ENCODE peak calls at places on chromosomes 16 and 17, in four cellular contexts. One of them, this sample, is unnamed.

GRCh38 chr17:72506773-72507172 is 386.0 kb downstream of the SOX9 start:
- DNase-seq in heart left ventricle: no peak
- DNase-seq in suprapubic skin: no peak
- DNase-seq in body of pancreas: no peak
- DNase-seq in this sample: no peak

GRCh38 chr17:66476014-66476413 is 173.6 kb downstream of the PRKCA start:
- DNase-seq in suprapubic skin: no peak
- DNase-seq in body of pancreas: no peak
- DNase-seq in heart left ventricle: no peak
- DNase-seq in this sample: no peak

GRCh38 chr16:89018605-89019158 is 41.7 kb upstream of the CBFA2T3 start:
- DNase-seq in heart left ventricle: no peak
- DNase-seq in suprapubic skin: peak
- DNase-seq in body of pancreas: no peak
- DNase-seq in this sample: no peak

GRCh38 chr16:610513-611381 is 20.0 kb upstream of the WFIKKN1 start:
- DNase-seq in suprapubic skin: peak
- DNase-seq in body of pancreas: peak
- DNase-seq in heart left ventricle: peak
- DNase-seq in this sample: no peak

GRCh38 chr17:48513097-48513496 is 17.7 kb downstream of the HOXB1 start:
- DNase-seq in heart left ventricle: no peak
- DNase-seq in body of pancreas: no peak
- DNase-seq in suprapubic skin: no peak
- DNase-seq in this sample: no peak

GRCh38 chr17:9676742-9677387 is 31.5 kb downstream of the USP43 start:
- DNase-seq in heart left ventricle: no peak
- DNase-seq in body of pancreas: no peak
- DNase-seq in suprapubic skin: no peak
- DNase-seq in this sample: no peak

GRCh38 chr16:17470002-17470870 is 524 bp downstream of the XYLT1 start:
- DNase-seq in heart left ventricle: no peak
- DNase-seq in body of pancreas: no peak
- DNase-seq in suprapubic skin: no peak
- DNase-seq in this sample: no peak

GRCh38 chr17:8004899-8005298 is 2.5 kb downstream of the GUCY2D start:
- DNase-seq in body of pancreas: no peak
- DNase-seq in suprapubic skin: no peak
- DNase-seq in heart left ventricle: no peak
- DNase-seq in this sample: no peak

GRCh38 chr17:40313660-40314556 is 4.9 kb downstream of the RARA start:
- DNase-seq in heart left ventricle: no peak
- DNase-seq in body of pancreas: no peak
- DNase-seq in suprapubic skin: peak
- DNase-seq in this sample: no peak

GRCh38 chr16:3431779-3432219 is 11.5 kb downstream of the ZNF597 start:
- DNase-seq in body of pancreas: peak
- DNase-seq in heart left ventricle: peak
- DNase-seq in suprapubic skin: no peak
- DNase-seq in this sample: no peak

GRCh38 chr16:47905771-47906170 is 250.0 kb downstream of the ABCC12 start:
- DNase-seq in body of pancreas: no peak
- DNase-seq in heart left ventricle: no peak
- DNase-seq in suprapubic skin: no peak
- DNase-seq in this sample: no peak

GRCh38 chr16:80974649-80975376 is 31.9 kb downstream of the CMC2 start:
- DNase-seq in heart left ventricle: no peak
- DNase-seq in suprapubic skin: no peak
- DNase-seq in body of pancreas: no peak
- DNase-seq in this sample: no peak

GRCh38 chr17:58331815-58332719 is 3.5 kb upstream of the TSPOAP1 start:
- DNase-seq in body of pancreas: peak
- DNase-seq in heart left ventricle: peak
- DNase-seq in suprapubic skin: no peak
- DNase-seq in this sample: no peak

GRCh38 chr17:75750661-75751423 is 14.2 kb downstream of the GALK1 start:
- DNase-seq in suprapubic skin: no peak
- DNase-seq in heart left ventricle: no peak
- DNase-seq in body of pancreas: no peak
- DNase-seq in this sample: no peak

GRCh38 chr17:78736526-78737079 is 45.5 kb downstream of the CYTH1 start:
- DNase-seq in body of pancreas: peak
- DNase-seq in heart left ventricle: peak
- DNase-seq in suprapubic skin: peak
- DNase-seq in this sample: no peak

GRCh38 chr17:74104921-74105320 is 98.6 kb upstream of the RPL38 start:
- DNase-seq in heart left ventricle: no peak
- DNase-seq in body of pancreas: no peak
- DNase-seq in suprapubic skin: no peak
- DNase-seq in this sample: no peak

DNA sequence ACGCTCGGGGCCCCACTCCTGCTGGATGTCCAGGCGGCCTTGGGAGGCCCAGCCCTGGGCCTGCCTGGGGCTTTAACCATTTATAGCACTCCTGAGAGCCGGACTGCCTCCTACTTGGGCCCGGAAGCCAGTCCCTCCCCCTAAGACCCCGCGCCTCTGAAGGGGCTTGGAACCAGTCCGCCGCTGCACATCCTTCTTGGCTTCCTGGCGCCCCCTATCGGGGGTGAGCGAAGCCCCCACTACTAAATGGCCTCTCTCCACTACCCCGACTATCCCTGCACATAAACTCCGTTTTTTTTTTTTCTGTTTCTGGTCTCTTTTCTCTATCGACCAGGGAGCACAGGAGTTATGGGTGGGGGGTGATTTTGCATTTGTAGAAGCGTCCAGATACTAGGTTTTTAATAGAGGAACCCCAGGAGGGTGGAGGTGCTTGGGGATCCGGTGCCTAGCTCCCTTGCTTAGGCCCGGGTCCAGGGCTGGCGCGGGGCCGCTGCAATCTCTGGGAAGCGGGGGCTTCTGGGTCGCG is 633 bp upstream of the NOL3 start:
- DNase-seq in suprapubic skin: no peak
- DNase-seq in heart left ventricle: no peak
- DNase-seq in body of pancreas: no peak
- DNase-seq in this sample: no peak
- TF ChIP-seq CTCF in suprapubic skin: peak
- TF ChIP-seq CTCF in heart left ventricle: peak
- TF ChIP-seq CTCF in body of pancreas: no peak
- TF ChIP-seq CTCF in this sample: no peak

GRCh38 chr16:87951550-87952538 is 610 bp downstream of the BANP start:
- DNase-seq in suprapubic skin: no peak
- DNase-seq in body of pancreas: no peak
- DNase-seq in heart left ventricle: no peak
- DNase-seq in this sample: no peak
- TF ChIP-seq CTCF in suprapubic skin: no peak
- TF ChIP-seq CTCF in body of pancreas: no peak
- TF ChIP-seq CTCF in heart left ventricle: no peak
- TF ChIP-seq CTCF in this sample: no peak

DNA sequence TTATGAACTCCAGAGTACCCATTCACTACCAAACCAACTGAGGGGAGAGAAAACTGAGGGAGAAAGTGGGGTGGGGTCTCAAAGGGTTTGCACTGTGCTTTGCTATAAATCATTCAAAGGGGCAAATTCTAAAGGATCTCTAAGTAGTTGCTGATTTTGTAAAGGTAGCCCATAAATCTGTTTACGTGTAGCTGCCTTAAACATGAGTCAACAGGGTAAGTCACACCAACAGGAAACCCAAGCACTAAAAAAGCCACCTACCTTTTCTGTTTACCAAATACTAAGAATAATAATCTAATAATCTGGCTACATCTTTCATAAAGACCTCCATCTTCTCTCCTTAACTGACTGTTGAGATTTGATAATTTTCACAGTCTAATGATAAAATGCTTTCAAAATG is 8.4 kb upstream of the HSBP1 start:
- DNase-seq in heart left ventricle: no peak
- DNase-seq in body of pancreas: no peak
- DNase-seq in suprapubic skin: no peak
- DNase-seq in this sample: no peak
- TF ChIP-seq CTCF in heart left ventricle: no peak
- TF ChIP-seq CTCF in body of pancreas: no peak
- TF ChIP-seq CTCF in suprapubic skin: no peak
- TF ChIP-seq CTCF in this sample: no peak

DNA sequence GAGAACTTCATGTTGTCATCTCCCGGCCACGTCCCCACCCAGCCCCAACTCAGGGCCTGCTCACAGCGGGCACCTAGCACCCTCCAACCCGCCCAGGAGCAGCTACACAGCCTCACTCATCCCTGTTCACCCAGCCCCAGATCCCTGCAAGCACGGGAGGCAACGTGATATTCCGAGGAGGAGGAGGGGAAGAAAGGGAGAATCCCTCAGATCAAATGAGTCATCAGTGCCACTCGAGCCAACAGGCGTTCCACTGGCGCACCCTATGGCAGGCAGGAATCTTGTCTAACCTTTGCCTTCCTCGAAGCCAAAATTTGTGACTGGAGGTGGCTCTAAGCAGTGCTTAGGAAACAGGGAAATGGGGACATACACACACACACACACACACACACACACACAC is 14.0 kb upstream of the NUBP1 start:
- DNase-seq in heart left ventricle: no peak
- DNase-seq in body of pancreas: no peak
- DNase-seq in suprapubic skin: no peak
- DNase-seq in this sample: no peak
- TF ChIP-seq CTCF in heart left ventricle: no peak
- TF ChIP-seq CTCF in body of pancreas: no peak
- TF ChIP-seq CTCF in suprapubic skin: no peak
- TF ChIP-seq CTCF in this sample: no peak

GRCh38 chr16:14291941-14292825 is 221.1 kb downstream of the MRTFB start:
- DNase-seq in heart left ventricle: no peak
- DNase-seq in suprapubic skin: no peak
- DNase-seq in body of pancreas: no peak
- DNase-seq in this sample: no peak

GRCh38 chr16:14284930-14285541 is 213.9 kb downstream of the MRTFB start:
- DNase-seq in suprapubic skin: no peak
- DNase-seq in body of pancreas: peak
- DNase-seq in heart left ventricle: no peak
- DNase-seq in this sample: no peak

GRCh38 chr16:14285542-14286380 is 214.6 kb downstream of the MRTFB start:
- DNase-seq in suprapubic skin: peak
- DNase-seq in body of pancreas: peak
- DNase-seq in heart left ventricle: peak
- DNase-seq in this sample: peak

GRCh38 chr16:14286381-14287230 is 215.5 kb downstream of the MRTFB start:
- DNase-seq in body of pancreas: no peak
- DNase-seq in heart left ventricle: no peak
- DNase-seq in suprapubic skin: no peak
- DNase-seq in this sample: no peak

GRCh38 chr16:14289692-14290340 is 218.7 kb downstream of the MRTFB start:
- DNase-seq in body of pancreas: no peak
- DNase-seq in heart left ventricle: no peak
- DNase-seq in suprapubic skin: no peak
- DNase-seq in this sample: no peak
- TF ChIP-seq CTCF in body of pancreas: peak
- TF ChIP-seq CTCF in heart left ventricle: peak
- TF ChIP-seq CTCF in suprapubic skin: peak
- TF ChIP-seq CTCF in this sample: no peak

DNA sequence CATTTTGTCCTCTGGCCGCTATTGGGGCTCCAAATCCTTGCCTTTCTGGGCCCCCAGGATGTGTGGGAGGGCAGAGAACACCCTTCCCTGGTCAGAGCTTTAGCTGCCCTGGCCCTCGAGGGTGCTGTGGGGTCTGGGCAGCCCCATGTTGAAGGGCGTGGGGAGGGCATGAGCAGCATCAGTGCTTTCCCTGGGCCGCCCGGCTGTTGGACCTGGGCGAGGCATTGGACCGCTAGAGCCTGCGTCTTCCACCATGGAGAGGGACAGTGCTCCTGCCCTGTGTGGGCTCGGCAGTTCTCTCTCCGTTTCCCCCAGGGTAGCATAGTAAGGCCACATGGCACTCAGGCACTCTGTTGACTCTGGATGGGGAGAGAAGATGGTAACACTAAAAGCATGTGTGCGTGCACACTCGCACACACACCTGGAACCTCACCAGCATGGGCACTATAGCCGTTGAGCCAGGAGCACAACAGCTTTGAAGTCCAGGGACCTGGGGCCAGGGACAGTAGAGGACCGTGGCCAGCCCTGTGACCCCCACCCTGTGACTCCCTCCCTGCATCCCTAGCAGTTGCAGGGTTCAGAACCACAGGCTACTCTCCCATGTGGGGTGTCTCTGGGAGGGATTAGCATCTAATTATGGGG is 6.7 kb downstream of the ADAD2 start:
- DNase-seq in suprapubic skin: no peak
- DNase-seq in body of pancreas: no peak
- DNase-seq in heart left ventricle: no peak
- DNase-seq in this sample: no peak
- TF ChIP-seq CTCF in suprapubic skin: no peak
- TF ChIP-seq CTCF in body of pancreas: no peak
- TF ChIP-seq CTCF in heart left ventricle: no peak
- TF ChIP-seq CTCF in this sample: no peak

DNA sequence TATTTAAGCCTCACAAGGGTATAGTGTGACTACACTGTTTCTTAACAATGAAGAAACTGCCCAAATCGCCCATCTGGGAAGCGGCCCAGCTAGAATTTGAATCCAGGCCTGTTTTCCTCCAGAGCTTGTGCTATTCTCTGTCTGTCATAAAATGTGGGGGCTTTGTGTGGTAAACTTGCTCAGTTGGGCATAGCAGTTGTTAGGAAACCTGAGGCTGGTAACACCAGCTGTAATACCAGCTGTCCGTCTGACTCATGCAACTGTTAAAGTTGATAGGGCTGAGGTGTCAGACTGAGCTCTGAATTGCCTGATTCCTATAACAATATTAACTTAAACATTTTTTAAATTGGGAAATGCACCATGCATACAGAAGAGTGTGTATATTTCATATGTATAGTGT is 9.3 kb downstream of the NOD2 start:
- DNase-seq in suprapubic skin: no peak
- DNase-seq in heart left ventricle: no peak
- DNase-seq in body of pancreas: no peak
- DNase-seq in this sample: no peak
- TF ChIP-seq CTCF in suprapubic skin: no peak
- TF ChIP-seq CTCF in heart left ventricle: no peak
- TF ChIP-seq CTCF in body of pancreas: no peak
- TF ChIP-seq CTCF in this sample: no peak

GRCh38 chr17:70624208-70624607 is 454.9 kb downstream of the KCNJ2 start:
- DNase-seq in heart left ventricle: no peak
- DNase-seq in body of pancreas: no peak
- DNase-seq in suprapubic skin: no peak
- DNase-seq in this sample: no peak

GRCh38 chr17:70629902-70630301 is 460.6 kb downstream of the KCNJ2 start:
- DNase-seq in body of pancreas: no peak
- DNase-seq in suprapubic skin: no peak
- DNase-seq in heart left ventricle: no peak
- DNase-seq in this sample: no peak
- TF ChIP-seq CTCF in body of pancreas: peak
- TF ChIP-seq CTCF in suprapubic skin: peak
- TF ChIP-seq CTCF in heart left ventricle: peak
- TF ChIP-seq CTCF in this sample: no peak

DNA sequence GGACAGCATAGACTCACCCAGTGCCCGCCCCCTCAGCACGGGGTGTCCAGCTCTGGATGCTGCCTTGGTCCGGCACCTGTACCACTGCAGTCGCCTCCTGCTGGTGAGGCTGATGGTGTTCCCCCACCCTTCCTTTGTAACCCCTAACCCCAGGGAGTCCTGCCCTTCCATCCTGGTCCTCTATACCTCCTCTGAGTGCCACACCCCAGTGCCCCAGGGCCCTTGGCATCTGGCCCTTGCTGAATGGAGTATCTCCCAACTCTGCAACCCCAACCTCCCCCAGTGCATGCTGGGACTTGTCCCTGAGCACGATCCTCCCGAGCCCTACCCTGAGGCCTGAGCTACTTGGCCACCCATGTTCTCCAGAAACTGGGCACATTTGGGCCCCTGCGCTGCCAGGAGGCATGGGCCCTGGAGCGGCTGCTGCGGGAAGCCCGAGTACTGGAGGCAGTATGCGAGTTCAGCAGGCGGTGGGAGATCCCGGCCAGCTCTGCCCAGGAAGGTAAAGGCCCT is 15.8 kb downstream of the RIPOR1 start:
- DNase-seq in suprapubic skin: no peak
- DNase-seq in body of pancreas: no peak
- DNase-seq in heart left ventricle: no peak
- DNase-seq in this sample: no peak
- TF ChIP-seq CTCF in suprapubic skin: no peak
- TF ChIP-seq CTCF in body of pancreas: no peak
- TF ChIP-seq CTCF in heart left ventricle: no peak
- TF ChIP-seq CTCF in this sample: no peak

This sample was measured in omental fat pad.